ENCODE peak calls at places on chromosomes 3 and 15, in five cellular contexts. P is transverse colon, J is ovary, K is Peyer's patch, Z is lung. T is an unnamed sample. For H3K4me1, the result is how much of the 10 kb centered on the place peaks cover.

GRCh38 chr3:79886204-79886603 is 118.4 kb upstream of the ROBO1 start:
- DNase-seq in P (no peak), J (peak), K (no peak), Z (no peak), T (peak)

GRCh38 chr3:112730210-112730609 is 89.3 kb upstream of the CCDC80 start:
- DNase-seq in P (no peak), J (no peak), K (no peak), Z (no peak), T (no peak)

GRCh38 chr3:32894977-32895376 is 56.5 kb upstream of the CCR4 start:
- DNase-seq in P (no peak), J (no peak), K (no peak), Z (no peak), T (no peak)

GRCh38 chr3:38334656-38335055 is 11.9 kb upstream of the XYLB start:
- DNase-seq in P (no peak), J (no peak), K (no peak), Z (no peak), T (no peak)

GRCh38 chr3:6861989-6862879 is 1.3 kb downstream of the GRM7 start:
- DNase-seq in P (no peak), J (no peak), K (no peak), Z (no peak), T (no peak)

GRCh38 chr3:114308830-114309229 is 15.0 kb downstream of the TIGIT start:
- DNase-seq in P (peak), J (no peak), K (no peak), Z (no peak), T (no peak)

GRCh38 chr3:104273046-104273649 is 1093.6 kb upstream of the ALCAM start:
- DNase-seq in P (no peak), J (no peak), K (no peak), Z (no peak), T (no peak)

GRCh38 chr15:92082217-92082843 is 228.8 kb downstream of the SLCO3A1 start:
- DNase-seq in P (peak), J (peak), K (peak), Z (peak), T (peak)

GRCh38 chr3:193836918-193837317 is 243.9 kb downstream of the OPA1 start:
- DNase-seq in P (no peak), J (no peak), K (no peak), Z (no peak), T (no peak)

GRCh38 chr3:45868213-45868612 is 18.1 kb upstream of the CCR9 start:
- DNase-seq in P (no peak), J (no peak), K (no peak), Z (no peak), T (no peak)

DNA sequence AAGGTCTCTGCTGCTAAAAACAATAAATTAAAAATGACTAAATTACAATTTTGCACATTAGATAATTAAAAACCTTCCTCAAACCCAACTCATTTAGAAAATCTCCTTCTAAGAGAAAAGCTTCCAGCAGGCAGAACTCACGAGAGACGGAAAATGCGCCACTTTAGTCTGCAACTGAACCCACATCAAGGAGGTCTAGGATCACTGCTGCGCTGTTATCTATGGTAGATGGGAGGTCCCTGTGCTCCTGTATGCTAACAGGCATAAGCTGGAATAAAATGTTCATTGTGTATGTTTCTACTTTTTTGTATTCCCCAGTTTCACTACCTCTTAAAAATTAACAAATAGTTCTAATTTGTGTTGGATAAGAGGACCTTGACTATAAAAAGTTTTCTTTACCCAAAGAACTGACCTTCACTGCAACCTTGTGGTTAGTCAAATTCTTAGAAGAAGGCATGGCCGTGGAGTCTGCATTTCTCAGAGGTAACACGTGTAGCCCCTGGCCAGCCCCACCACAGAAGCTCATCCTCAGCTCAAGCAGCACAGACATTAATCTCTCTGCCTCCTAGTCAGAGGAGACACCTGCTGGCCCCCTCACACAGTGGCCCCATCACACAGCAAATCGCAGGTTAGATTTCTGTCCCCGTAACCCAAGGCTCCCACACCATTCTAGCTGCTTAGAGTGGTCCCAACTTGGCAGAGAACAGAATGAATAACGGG is 22.3 kb downstream of the STIMATE start:
- DNase-seq in P (no peak), J (no peak), K (no peak), Z (no peak), T (no peak)
- H3K4me1 ChIP-seq in P (under half), J (under half), K (under half), Z (under half), T (under half)

DNA sequence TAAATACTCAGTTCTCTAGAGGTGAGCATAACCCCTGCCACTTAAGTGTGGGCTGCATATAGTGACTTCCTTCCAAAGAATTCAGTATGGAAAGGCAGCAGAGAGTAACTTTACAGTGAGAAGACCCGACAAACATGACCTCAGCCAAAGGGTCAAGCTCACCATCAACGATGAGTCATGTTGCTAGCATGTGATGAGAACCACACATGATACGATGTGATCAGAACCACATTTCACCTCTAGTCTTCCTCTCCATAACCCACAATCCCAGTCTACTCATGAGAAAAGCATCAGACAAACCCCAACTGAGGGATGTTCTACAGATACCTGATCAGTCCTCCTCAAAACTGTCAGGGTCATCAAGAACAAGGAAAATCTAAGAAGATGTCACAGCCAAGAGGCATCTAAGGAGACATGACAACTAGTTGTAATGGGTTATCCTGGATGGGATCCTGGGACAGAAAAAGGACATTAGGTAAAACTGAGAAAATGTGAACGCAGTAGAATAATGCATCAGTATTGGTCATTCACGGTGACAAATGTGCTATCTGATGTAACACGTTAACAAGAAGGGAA is 28.2 kb downstream of the SEC61A1 start:
- DNase-seq in P (no peak), J (no peak), K (no peak), Z (no peak), T (no peak)
- H3K4me1 ChIP-seq in P (under half), J (under half), K (under half), Z (under half), T (under half)

DNA sequence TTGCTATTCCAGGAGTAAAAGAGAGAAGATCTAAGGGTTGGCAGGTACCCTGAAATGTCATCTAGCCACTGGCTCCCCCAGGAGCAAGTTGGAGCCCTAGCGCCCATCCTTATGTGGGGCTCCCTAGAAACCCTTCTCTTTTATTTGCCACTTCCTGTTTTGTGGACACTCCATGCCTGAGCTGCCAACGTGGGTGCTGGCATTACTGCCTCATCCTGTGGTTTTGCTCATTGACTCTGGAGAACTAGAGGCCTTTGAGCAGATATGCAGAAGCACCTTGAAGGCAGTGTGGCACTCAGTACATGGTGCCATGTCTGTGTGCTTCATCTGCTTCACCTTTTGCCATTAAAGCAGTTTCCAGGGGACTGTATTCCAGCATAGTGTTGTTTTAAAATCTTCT is 8.1 kb downstream of the EDEM1 start:
- DNase-seq in P (no peak), J (no peak), K (no peak), Z (peak), T (peak)
- H3K4me1 ChIP-seq in P (under half), J (under half), K (under half), Z (under half), T (under half)

GRCh38 chr3:169456900-169457299 is 206.6 kb downstream of the MECOM start:
- DNase-seq in P (no peak), J (no peak), K (no peak), Z (no peak), T (no peak)
- H3K4me1 ChIP-seq in P (under half), J (under half), K (under half), Z (under half), T (under half)

GRCh38 chr3:153097213-153097612 is 64.8 kb upstream of the RAP2B start:
- DNase-seq in P (no peak), J (no peak), K (no peak), Z (no peak), T (no peak)

GRCh38 chr3:153094386-153094785 is 67.6 kb upstream of the RAP2B start:
- DNase-seq in P (no peak), J (no peak), K (no peak), Z (no peak), T (no peak)

GRCh38 chr3:153096611-153097200 is 65.3 kb upstream of the RAP2B start:
- DNase-seq in P (peak), J (no peak), K (no peak), Z (no peak), T (no peak)

GRCh38 chr3:153090973-153091372 is 71.1 kb upstream of the RAP2B start:
- DNase-seq in P (no peak), J (no peak), K (no peak), Z (no peak), T (no peak)

DNA sequence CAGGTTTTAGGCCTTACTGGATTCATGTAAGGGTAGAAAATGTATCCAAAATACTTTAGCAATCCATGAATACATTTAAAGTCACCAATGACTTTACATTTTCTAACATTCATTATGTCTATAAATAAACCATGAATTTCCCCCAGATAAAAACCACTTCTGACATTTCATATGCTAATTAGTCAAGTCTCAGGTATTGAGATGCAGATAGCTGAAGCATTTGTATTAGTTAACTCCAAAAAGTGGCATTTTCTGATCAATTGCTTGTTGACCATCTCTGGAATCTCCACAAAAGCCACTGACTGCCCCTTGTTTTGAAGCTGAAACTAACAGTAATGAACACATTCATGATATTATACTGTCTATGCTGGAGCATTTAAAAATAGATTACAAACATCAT is 68.4 kb upstream of the RAP2B start:
- DNase-seq in P (no peak), J (no peak), K (no peak), Z (no peak), T (no peak)
- H3K4me1 ChIP-seq in P (under half), J (under half), K (under half), Z (under half), T (under half)

GRCh38 chr3:12628813-12629212 is 35.1 kb downstream of the RAF1 start:
- DNase-seq in P (no peak), J (no peak), K (no peak), Z (no peak), T (no peak)
- H3K4me1 ChIP-seq in P (under half), J (under half), K (under half), Z (under half), T (under half)

DNA sequence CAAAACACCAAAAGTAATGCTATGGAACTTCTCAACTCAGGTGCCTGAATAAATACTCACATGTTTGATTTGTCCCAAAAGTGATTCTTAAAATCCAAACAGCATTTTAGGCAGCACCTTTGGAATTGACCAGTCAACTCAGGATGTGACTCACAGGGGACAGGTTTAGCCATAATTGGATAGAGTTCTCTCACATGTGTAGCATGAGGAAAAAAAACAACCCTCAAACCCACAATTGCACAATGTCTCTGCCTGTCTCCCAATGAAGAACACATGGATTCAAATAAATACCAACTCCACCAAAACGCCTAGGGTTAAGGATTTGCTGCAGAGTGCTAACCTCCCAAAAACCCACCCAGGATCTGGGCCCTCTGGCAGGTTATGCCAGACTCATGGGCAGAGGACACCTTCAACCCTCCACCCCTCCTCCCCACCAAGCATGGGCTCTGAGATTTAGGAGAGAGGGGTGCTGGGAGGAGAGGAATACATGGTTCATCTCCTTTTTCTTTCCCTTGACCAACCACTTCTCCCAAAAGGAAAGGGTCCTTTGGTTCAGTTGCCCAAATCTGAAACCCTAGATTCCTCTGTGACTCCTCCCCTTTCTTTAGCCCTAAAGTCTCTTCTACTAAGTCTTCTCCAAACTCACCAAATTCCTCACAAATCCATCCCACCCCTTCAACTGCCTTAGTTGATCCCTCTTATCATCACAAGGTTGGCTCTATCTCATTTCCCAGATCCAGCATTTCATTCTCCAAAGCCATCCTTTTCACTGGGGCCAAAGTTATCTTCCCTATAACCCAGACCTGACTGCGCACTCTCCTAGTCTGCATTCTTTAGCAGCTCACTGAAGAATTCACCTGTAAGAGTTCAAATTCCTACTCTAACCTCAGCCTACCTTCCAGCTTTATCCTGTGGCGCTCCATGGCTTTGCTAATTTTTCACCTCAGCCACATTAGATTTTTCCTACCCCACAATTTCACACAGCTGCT is 7.7 kb downstream of the RYK start:
- DNase-seq in P (no peak), J (no peak), K (no peak), Z (no peak), T (no peak)
- H3K4me1 ChIP-seq in P (under half), J (under half), K (under half), Z (under half), T (under half)

GRCh38 chr3:141082064-141082463 is 30.9 kb downstream of the SPSB4 start:
- DNase-seq in P (no peak), J (no peak), K (no peak), Z (no peak), T (no peak)
- H3K4me1 ChIP-seq in P (under half), J (under half), K (under half), Z (under half), T (under half)

GRCh38 chr3:9769012-9769411 is 735 bp downstream of the CAMK1 start:
- DNase-seq in P (no peak), J (no peak), K (no peak), Z (no peak), T (no peak)

GRCh38 chr3:9768376-9768775 is 1.4 kb downstream of the CAMK1 start:
- DNase-seq in P (no peak), J (no peak), K (no peak), Z (no peak), T (no peak)

GRCh38 chr3:9767418-9767817 is 2.3 kb downstream of the CAMK1 start:
- DNase-seq in P (no peak), J (no peak), K (no peak), Z (no peak), T (no peak)

GRCh38 chr3:9762871-9763270 is 6.9 kb downstream of the CAMK1 start:
- DNase-seq in P (no peak), J (no peak), K (no peak), Z (no peak), T (no peak)

DNA sequence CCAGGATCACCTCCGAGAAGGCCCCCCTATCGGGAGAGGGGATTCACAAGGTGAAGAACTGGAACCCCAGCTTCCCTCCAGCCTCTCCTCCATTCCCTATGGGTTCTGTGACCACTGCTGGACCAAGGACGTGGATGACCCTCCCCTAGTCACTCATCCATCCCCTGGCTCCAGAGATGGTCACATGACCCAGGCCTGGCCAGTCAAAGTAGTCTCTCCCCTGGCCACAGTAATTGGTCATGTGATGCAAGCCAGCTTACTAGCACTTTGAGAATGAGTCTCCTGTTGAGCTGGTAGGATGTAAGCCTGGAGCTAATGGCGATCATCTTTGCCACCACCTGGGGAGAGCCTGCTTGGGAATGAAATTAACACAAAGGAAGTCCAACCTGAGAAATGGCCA is 3.9 kb downstream of the CAMK1 start:
- DNase-seq in P (no peak), J (no peak), K (no peak), Z (no peak), T (no peak)
- H3K4me1 ChIP-seq in P (under half), J (under half), K (under half), Z (under half), T (under half)

GRCh38 chr3:169454823-169455222 is 208.7 kb downstream of the MECOM start:
- DNase-seq in P (no peak), J (no peak), K (no peak), Z (no peak), T (no peak)
- H3K4me1 ChIP-seq in P (under half), J (under half), K (under half), Z (under half), T (under half)